ENCODE peak calls at places on chromosomes 3 and 15, in six cellular contexts. J is pancreas, R is left ventricle myocardium inferior, G is colonic mucosa, Z is IMR-90, K is Panc1. P is an unnamed sample.

GRCh38 chr3:56800373-56801150 is 1.2 kb downstream of the ARHGEF3 start:
- DNase-seq in J (no peak), R (no peak), G (peak; percentile 40), Z (no peak), K (no peak), P (peak; percentile 87)

GRCh38 chr3:141057951-141058800 is 7.0 kb downstream of the SPSB4 start:
- DNase-seq in J (no peak), R (no peak), G (no peak), Z (no peak), K (no peak), P (no peak)

GRCh38 chr3:43892535-43892934 is 201.8 kb downstream of the ABHD5 start:
- DNase-seq in J (no peak), R (no peak), G (no peak), Z (no peak), K (no peak), P (no peak)

GRCh38 chr15:81930582-81931369 is 115.0 kb downstream of the MEX3B start:
- DNase-seq in J (no peak), R (no peak), G (no peak), Z (no peak), K (no peak), P (no peak)

GRCh38 chr3:47158208-47158607 is 5.7 kb downstream of the SETD2 start:
- DNase-seq in J (no peak), R (no peak), G (no peak), Z (no peak), K (no peak), P (no peak)

GRCh38 chr3:134201201-134202130 is 49.2 kb downstream of the RYK start:
- DNase-seq in J (no peak), R (no peak), G (no peak), Z (peak; percentile 93), K (no peak), P (no peak)

GRCh38 chr3:17125738-17126137 is 241.0 kb downstream of the PLCL2 start:
- DNase-seq in J (no peak), R (no peak), G (no peak), Z (no peak), K (no peak), P (no peak)

GRCh38 chr15:95302206-95302605 is 1028.3 kb upstream of the NR2F2 start:
- DNase-seq in J (no peak), R (no peak), G (no peak), Z (no peak), K (no peak), P (no peak)

GRCh38 chr3:11944052-11944673 is 60.0 kb upstream of the SYN2 start:
- DNase-seq in J (peak; percentile 7), R (no peak), G (peak; percentile 26), Z (peak; percentile 10), K (peak; percentile 4), P (no peak)

GRCh38 chr3:62546266-62546665 is 172.9 kb upstream of the FEZF2 start:
- DNase-seq in J (no peak), R (no peak), G (no peak), Z (no peak), K (no peak), P (no peak)

GRCh38 chr3:135966349-135966695 is 794 bp downstream of the PPP2R3A start:
- DNase-seq in J (no peak), R (no peak), G (no peak), Z (no peak), K (no peak), P (no peak)

GRCh38 chr3:52705688-52706686 is at the start of the genes GLT8D1 and SPCS1:
- DNase-seq in J (peak; percentile 79), R (peak; percentile 87), G (peak; percentile 84), Z (peak; percentile 79), K (no peak), P (peak; percentile 93)

GRCh38 chr15:62052714-62053113 is 7.5 kb downstream of the VPS13C start:
- DNase-seq in J (no peak), R (no peak), G (no peak), Z (no peak), K (no peak), P (no peak)

GRCh38 chr3:17632401-17633100 is 109.9 kb downstream of the TBC1D5 start:
- DNase-seq in J (no peak), R (no peak), G (no peak), Z (peak; percentile 83), K (no peak), P (no peak)

GRCh38 chr15:74983725-74984231 is 11.6 kb upstream of the SCAMP5 start:
- DNase-seq in J (no peak), R (no peak), G (no peak), Z (no peak), K (no peak), P (no peak)

GRCh38 chr3:69099576-69099975 is 14.8 kb downstream of the ARL6IP5 start:
- DNase-seq in J (no peak), R (no peak), G (no peak), Z (no peak), K (no peak), P (no peak)

GRCh38 chr15:39946862-39947261 is 12.9 kb downstream of the EIF2AK4 start:
- DNase-seq in J (no peak), R (no peak), G (no peak), Z (peak; percentile 41), K (no peak), P (no peak)

GRCh38 chr3:67964596-67964995 is 310.2 kb upstream of the SUCLG2 start:
- DNase-seq in J (no peak), R (no peak), G (no peak), Z (no peak), K (no peak), P (no peak)

GRCh38 chr15:67085818-67086649 is 20.6 kb downstream of the SMAD3 start:
- DNase-seq in J (no peak), R (no peak), G (no peak), Z (peak; percentile 88), K (no peak), P (peak; percentile 77)

GRCh38 chr15:78629716-78630065 is 8.9 kb upstream of the CHRNA3 start:
- DNase-seq in J (no peak), R (no peak), G (no peak), Z (no peak), K (no peak), P (no peak)

GRCh38 chr3:122974764-122975162 is 52.8 kb downstream of the SEMA5B start:
- DNase-seq in J (no peak), R (peak; percentile 78), G (no peak), Z (peak; percentile 54), K (no peak), P (no peak)

GRCh38 chr3:123821920-123822319 is 62.2 kb downstream of the MYLK start:
- DNase-seq in J (no peak), R (no peak), G (no peak), Z (no peak), K (no peak), P (no peak)

GRCh38 chr3:99921986-99922385 is 104.3 kb downstream of the CMSS1 start:
- DNase-seq in J (no peak), R (no peak), G (no peak), Z (no peak), K (no peak), P (no peak)

GRCh38 chr3:56086355-56086754 is 381.9 kb downstream of the ERC2 start:
- DNase-seq in J (no peak), R (no peak), G (no peak), Z (no peak), K (no peak), P (no peak)

GRCh38 chr15:38168472-38169057 is 84.1 kb upstream of the SPRED1 start:
- DNase-seq in J (no peak), R (no peak), G (no peak), Z (no peak), K (no peak), P (no peak)

GRCh38 chr3:14179114-14179465 is 473 bp downstream of the LSM3 start:
- DNase-seq in J (no peak), R (no peak), G (no peak), Z (no peak), K (no peak), P (no peak)

GRCh38 chr3:14175383-14176037 is 2.9 kb downstream of the XPC start:
- DNase-seq in J (no peak), R (no peak), G (no peak), Z (peak; percentile 25), K (no peak), P (peak; percentile 49)

GRCh38 chr3:14178247-14179113 is at the start of the genes LSM3 and XPC:
- DNase-seq in J (peak; percentile 95), R (peak; percentile 96), G (peak; percentile 98), Z (peak; percentile 99), K (peak; percentile 85), P (peak; percentile 99)

GRCh38 chr3:14179795-14180194 is 1.2 kb downstream of the LSM3 start:
- DNase-seq in J (no peak), R (no peak), G (no peak), Z (no peak), K (no peak), P (no peak)

GRCh38 chr3:14177580-14178246 is 688 bp downstream of the XPC start:
- DNase-seq in J (no peak), R (no peak), G (no peak), Z (peak; percentile 34), K (no peak), P (no peak)
- H3K27ac ChIP-seq in J (peak overlapping the region; percentile 93), R (peak overlapping the region; percentile 97), G (peak overlapping the region; percentile 93), Z (peak overlapping the region; percentile 89), K (peak overlapping the region; percentile 92), P (peak overlapping the region; percentile 96)

GRCh38 chr15:63703641-63704040 is 106.5 kb downstream of the FBXL22 start:
- DNase-seq in J (no peak), R (no peak), G (no peak), Z (no peak), K (no peak), P (no peak)
- H3K4me3 ChIP-seq in J (no peak overlapping the region), R (no peak overlapping the region), G (no peak overlapping the region), Z (no peak overlapping the region), K (no peak overlapping the region), P (no peak overlapping the region)

DNA sequence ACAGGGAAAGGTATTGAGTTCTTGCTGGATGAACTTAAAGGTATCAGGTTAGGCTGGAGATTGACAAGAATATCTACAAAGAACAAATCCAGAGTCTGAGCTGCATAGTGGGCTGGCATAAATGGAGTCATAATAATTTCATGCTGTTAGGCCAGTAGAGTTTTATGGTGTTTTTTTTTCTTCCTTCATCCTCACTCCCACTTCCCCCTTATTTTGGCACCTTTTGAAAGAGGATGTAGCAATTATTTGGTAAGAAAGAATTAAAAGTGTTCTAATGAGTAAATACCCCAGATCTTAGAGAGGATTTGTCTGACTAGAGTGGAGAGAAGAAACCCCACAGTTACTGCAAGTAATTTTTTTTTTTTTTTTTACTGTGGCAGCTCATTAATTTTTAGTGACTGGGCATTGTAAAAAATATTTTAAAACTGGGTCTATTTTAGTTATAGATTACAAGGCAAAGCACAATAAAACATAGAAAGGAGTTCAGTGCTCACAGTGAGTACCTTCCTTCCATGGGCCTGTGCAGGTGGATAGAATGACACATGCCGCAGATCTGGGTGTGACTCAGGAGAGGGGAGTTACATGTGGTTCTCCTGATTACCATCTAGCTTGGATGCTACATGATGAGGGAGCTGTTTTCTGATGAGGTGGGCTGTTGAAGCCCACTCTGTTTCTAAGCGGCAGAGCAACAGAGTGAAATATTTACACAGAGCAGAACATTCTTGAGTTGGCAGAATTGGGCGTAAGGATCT is 5.2 kb downstream of the EDEM1 start:
- DNase-seq in J (no peak), R (no peak), G (no peak), Z (no peak), K (no peak), P (no peak)
- H3K4me1 ChIP-seq in J (peaks cover 25% of the 10 kb centered on the region), R (peaks cover 71% of the 10 kb centered on the region), G (no peaks in the 10 kb centered on the region), Z (peaks cover 19% of the 10 kb centered on the region), K (peaks cover 22% of the 10 kb centered on the region), P (peaks cover 44% of the 10 kb centered on the region)

DNA sequence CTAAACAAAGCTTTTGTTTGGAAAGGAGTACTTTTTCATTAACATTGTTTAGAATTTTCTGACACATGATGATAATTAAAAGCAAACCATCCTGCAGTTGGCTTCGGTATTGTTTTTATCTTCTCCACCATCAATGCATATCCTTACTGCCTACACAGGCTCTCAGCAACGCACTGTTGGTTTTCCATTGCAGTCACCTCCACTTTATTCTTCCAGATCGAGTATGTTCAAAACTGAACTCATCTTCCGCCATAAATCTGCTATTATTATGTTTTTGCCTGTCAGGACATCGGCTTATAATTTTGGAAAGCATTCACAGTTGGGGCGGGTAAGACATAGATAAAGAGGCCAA is 589 bp upstream of the SENP5 start:
- DNase-seq in J (no peak), R (no peak), G (peak; percentile 18), Z (no peak), K (no peak), P (no peak)
- H3K27ac ChIP-seq in J (peak overlapping the region; percentile 86), R (peak overlapping the region; percentile 96), G (peak overlapping the region; percentile 85), Z (peak overlapping the region; percentile 96), K (peak overlapping the region; percentile 97), P (peak overlapping the region; percentile 97)